ENCODE peak calls at places on chromosomes 12 and 14, in seven cellular contexts. W is aorta, X is cardiac fibroblast, N is EL, C is transverse colon, O is heart right ventricle, J is NCI-H1417. Z is an unnamed sample.

GRCh38 chr12:47396902-47397663 is 308.7 kb downstream of the RPAP3 start:
- DNase-seq in W (no peak), X (peak; percentile 9), N (no peak), C (no peak), O (no peak), J (no peak), Z (no peak)

GRCh38 chr14:94717808-94718207 is 52.1 kb downstream of the GSC start:
- DNase-seq in W (peak; percentile 5), X (peak; percentile 8), N (no peak), C (no peak), O (no peak), J (no peak), Z (no peak)

GRCh38 chr12:49548822-49549648 is 10.2 kb downstream of the KCNH3 start:
- DNase-seq in W (peak; percentile 85), X (peak; percentile 16), N (no peak), C (peak; percentile 17), O (peak; percentile 54), J (no peak), Z (no peak)

GRCh38 chr12:108475396-108475795 is 39.7 kb upstream of the FICD start:
- DNase-seq in W (no peak), X (no peak), N (no peak), C (no peak), O (no peak), J (no peak), Z (no peak)

GRCh38 chr14:102220031-102220430 is 80.3 kb downstream of the WDR20 start:
- DNase-seq in W (peak; percentile 44), X (no peak), N (no peak), C (no peak), O (no peak), J (no peak), Z (no peak)

GRCh38 chr12:98645572-98646067 is 530 bp downstream of the APAF1 start:
- DNase-seq in W (no peak), X (peak; percentile 20), N (peak; percentile 27), C (peak; percentile 33), O (no peak), J (peak; percentile 41), Z (no peak)

GRCh38 chr12:108087900-108088299 is 41.2 kb upstream of the WSCD2 start:
- DNase-seq in W (no peak), X (no peak), N (no peak), C (no peak), O (no peak), J (no peak), Z (no peak)

GRCh38 chr14:71324767-71325272 is 417.6 kb downstream of the PCNX1 start:
- DNase-seq in W (no peak), X (peak; percentile 59), N (no peak), C (peak; percentile 37), O (no peak), J (no peak), Z (no peak)

GRCh38 chr12:118346895-118347294 is 25.8 kb downstream of the TAOK3 start:
- DNase-seq in W (no peak), X (no peak), N (no peak), C (no peak), O (no peak), J (no peak), Z (no peak)

GRCh38 chr12:3236345-3237153 is 159.4 kb downstream of the TSPAN9 start:
- DNase-seq in W (no peak), X (peak; percentile 65), N (peak; percentile 54), C (peak; percentile 21), O (no peak), J (no peak), Z (no peak)

GRCh38 chr12:96247567-96247962 is 53.4 kb downstream of the ELK3 start:
- DNase-seq in W (no peak), X (no peak), N (peak; percentile 72), C (no peak), O (no peak), J (no peak), Z (no peak)

Z was measured in type B pancreatic cell.